ENCODE peak calls at places on chromosomes 6 and 20, in four cellular contexts. W, N, T and G are unnamed samples. For H3K4me1, the result is how much of the 10 kb centered on the place peaks cover.

GRCh38 chr6:131917763-131918649 is 33.2 kb downstream of the CCN2 start:
- DNase-seq in T (no peak), N (no peak), W (no peak), G (no peak)

GRCh38 chr6:13005994-13006393 is 289.4 kb downstream of the PHACTR1 start:
- DNase-seq in N (no peak), W (no peak), T (no peak), G (no peak)

GRCh38 chr6:16918586-16918985 is 157.3 kb upstream of the ATXN1 start:
- DNase-seq in T (no peak), N (no peak), W (no peak), G (no peak)

GRCh38 chr6:169849396-169849795 is 98.0 kb downstream of the ERMARD start:
- DNase-seq in N (no peak), T (no peak), W (no peak), G (no peak)

GRCh38 chr6:4129446-4129845 is 5.9 kb downstream of the ECI2 start:
- DNase-seq in W (peak), N (no peak), T (no peak), G (no peak)

GRCh38 chr6:148203970-148204369 is 138.7 kb upstream of the SASH1 start:
- DNase-seq in W (peak), N (peak), T (no peak), G (peak)

GRCh38 chr6:27250955-27251671 is 3.6 kb downstream of the PRSS16 start:
- DNase-seq in T (peak), N (no peak), W (peak), G (peak)

GRCh38 chr6:3621411-3621810 is 130.1 kb downstream of the PXDC1 start:
- DNase-seq in W (no peak), N (no peak), T (no peak), G (no peak)

GRCh38 chr6:5290500-5290899 is 29.2 kb downstream of the FARS2 start:
- DNase-seq in T (no peak), N (no peak), W (no peak), G (no peak)

GRCh38 chr6:35955071-35955470 is 34.2 kb upstream of the SRPK1 start:
- DNase-seq in N (no peak), T (no peak), W (peak), G (no peak)

GRCh38 chr6:151389640-151390275 is 1.6 kb downstream of the ZBTB2 start:
- DNase-seq in N (peak), W (peak), T (no peak), G (peak)

GRCh38 chr6:42316390-42316970 is 98.8 kb upstream of the MRPS10 start:
- DNase-seq in W (peak), N (no peak), T (no peak), G (peak)

GRCh38 chr6:142857609-142858195 is 87.3 kb downstream of the HIVEP2 start:
- DNase-seq in T (no peak), W (no peak), N (peak), G (no peak)

GRCh38 chr6:7624781-7625710 is 35.0 kb downstream of the SNRNP48 start:
- DNase-seq in N (no peak), W (no peak), T (peak), G (no peak)

GRCh38 chr20:1644101-1644962 is 13.2 kb downstream of the SIRPG start:
- DNase-seq in T (no peak), N (no peak), W (no peak), G (no peak)

GRCh38 chr20:59428441-59429205 is 128.2 kb downstream of the EDN3 start:
- DNase-seq in T (no peak), N (no peak), W (no peak), G (peak)

GRCh38 chr6:111812080-111813038 is 60.9 kb downstream of the FYN start:
- DNase-seq in N (no peak), W (peak), T (no peak), G (no peak)

GRCh38 chr6:45388328-45388727 is 10.6 kb upstream of the SUPT3H start:
- DNase-seq in N (no peak), T (no peak), W (peak), G (no peak)

GRCh38 chr6:82076855-82077254 is 170.7 kb downstream of the IBTK start:
- DNase-seq in W (no peak), N (no peak), T (no peak), G (no peak)

GRCh38 chr6:55678330-55679224 is 99.6 kb upstream of the HMGCLL1 start:
- DNase-seq in W (no peak), N (no peak), T (no peak), G (no peak)

GRCh38 chr20:2708073-2708415 is 15.5 kb downstream of the EBF4 start:
- DNase-seq in T (no peak), N (no peak), W (no peak), G (no peak)

GRCh38 chr6:125867483-125867935 is 76.7 kb downstream of the NCOA7 start:
- DNase-seq in T (no peak), W (peak), N (no peak), G (no peak)

GRCh38 chr6:15901141-15902115 is 227.5 kb upstream of the MYLIP start:
- DNase-seq in W (no peak), N (no peak), T (no peak), G (peak)

GRCh38 chr20:607476-607875 is 2.6 kb downstream of the TCF15 start:
- DNase-seq in W (no peak), T (no peak), N (no peak), G (no peak)

GRCh38 chr20:41143354-41143753 is 6.0 kb downstream of the PLCG1 start:
- DNase-seq in W (no peak), N (no peak), T (no peak), G (no peak)

GRCh38 chr20:31260326-31260932 is 3.0 kb downstream of the DEFB115 start:
- DNase-seq in T (no peak), W (no peak), N (peak), G (peak)

GRCh38 chr20:13819885-13820645 is 35.2 kb downstream of the NDUFAF5 start:
- DNase-seq in N (peak), T (peak), W (peak), G (peak)

GRCh38 chr6:138545621-138545980 is 46.3 kb upstream of the NHSL1 start:
- DNase-seq in N (no peak), T (peak), W (peak), G (no peak)

GRCh38 chr20:15236812-15237211 is 899.4 kb upstream of the FLRT3 start:
- DNase-seq in W (peak), N (peak), T (peak), G (peak)

GRCh38 chr6:132070356-132070755 is 119.2 kb upstream of the CCN2 start:
- DNase-seq in N (no peak), W (no peak), T (no peak), G (no peak)

GRCh38 chr20:36219671-36220220 is 16.5 kb upstream of the AAR2 start:
- DNase-seq in W (no peak), N (no peak), T (no peak), G (no peak)

GRCh38 chr6:89589297-89590074 is 49.1 kb downstream of the LYRM2 start:
- DNase-seq in W (no peak), N (no peak), T (no peak), G (no peak)

GRCh38 chr20:34058831-34059230 is 53.2 kb downstream of the EIF2S2 start:
- DNase-seq in W (no peak), T (no peak), N (peak), G (peak)

GRCh38 chr20:11921326-11921725 is 3.6 kb downstream of the BTBD3 start:
- DNase-seq in T (no peak), N (no peak), W (no peak), G (no peak)

GRCh38 chr6:152981989-152982767 is 663 bp downstream of the FBXO5 start:
- DNase-seq in T (no peak), N (peak), W (no peak), G (peak)

GRCh38 chr20:59007758-59008511 is 881 bp upstream of the CTSZ start:
- DNase-seq in N (no peak), W (no peak), T (no peak), G (peak)

GRCh38 chr6:11113038-11113437 is 1.5 kb upstream of the ERVFRD-1 start:
- DNase-seq in N (no peak), T (no peak), W (no peak), G (no peak)
- H3K4me1 ChIP-seq in N (under half), T (under half), W (under half), G (under half)

GRCh38 chr6:155185544-155185943 is 78.3 kb upstream of the CLDN20 start:
- DNase-seq in N (no peak), W (peak), T (peak), G (no peak)
- H3K4me2 ChIP-seq in N (no peak), W (no peak), T (no peak), G (no peak)

DNA sequence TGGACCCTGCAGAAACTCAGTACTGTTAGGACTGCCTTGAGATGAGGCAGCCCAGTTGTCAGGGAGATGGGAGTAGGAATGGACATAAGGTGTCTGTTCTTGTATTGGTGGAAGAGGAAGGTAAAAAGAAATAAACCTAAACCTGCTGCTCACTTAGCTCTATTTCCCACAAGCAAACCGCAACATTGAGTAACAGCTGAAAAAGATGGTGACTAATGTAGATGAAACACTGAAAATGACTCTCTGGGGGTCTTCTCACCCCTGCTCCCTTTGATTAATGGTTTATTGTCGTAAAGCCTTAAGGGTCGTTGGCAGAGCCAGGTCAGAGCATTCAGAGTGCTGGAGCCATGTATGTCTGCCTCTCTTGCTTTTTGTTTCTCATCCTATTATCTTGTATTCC is 87.5 kb downstream of the FOXO3 start:
- DNase-seq in T (no peak), N (no peak), W (peak), G (no peak)
- H3K4me1 ChIP-seq in T (under half), N (under half), W (under half), G (under half)

GRCh38 chr20:33054791-33055190 is 1.1 kb downstream of the BPIFB3 start:
- DNase-seq in W (no peak), N (no peak), T (no peak), G (no peak)

GRCh38 chr20:33046412-33046811 is 7.3 kb upstream of the BPIFB3 start:
- DNase-seq in W (no peak), T (no peak), N (no peak), G (no peak)

GRCh38 chr20:33054381-33054780 is 678 bp downstream of the BPIFB3 start:
- DNase-seq in N (no peak), W (no peak), T (no peak), G (no peak)

GRCh38 chr20:33053291-33054106 is at the start of gene BPIFB3:
- DNase-seq in W (no peak), T (no peak), N (no peak), G (no peak)

GRCh38 chr20:33051333-33051732 is 2.4 kb upstream of the BPIFB3 start:
- DNase-seq in N (no peak), T (no peak), W (no peak), G (no peak)
- H3K4me2 ChIP-seq in N (no peak), T (no peak), W (no peak), G (no peak)

GRCh38 chr6:118678866-118679265 is 27.5 kb upstream of the CEP85L start:
- DNase-seq in W (peak), N (no peak), T (no peak), G (no peak)

GRCh38 chr6:118675225-118675624 is 23.8 kb upstream of the CEP85L start:
- DNase-seq in T (no peak), W (no peak), N (no peak), G (no peak)

GRCh38 chr6:118680452-118681095 is 29.2 kb upstream of the CEP85L start:
- DNase-seq in W (no peak), N (no peak), T (no peak), G (no peak)

GRCh38 chr6:118677193-118677592 is 25.8 kb upstream of the CEP85L start:
- DNase-seq in W (no peak), T (peak), N (no peak), G (no peak)

GRCh38 chr6:118679293-118679692 is 27.9 kb upstream of the CEP85L start:
- DNase-seq in N (no peak), T (no peak), W (peak), G (no peak)
- H3K4me1 ChIP-seq in N (under half), T (under half), W (under half), G (under half)

GRCh38 chr6:118712955-118713354 is 61.6 kb upstream of the CEP85L start:
- DNase-seq in W (peak), N (no peak), T (no peak), G (no peak)
- H3K4me2 ChIP-seq in W (no peak), N (no peak), T (no peak), G (no peak)

GRCh38 chr6:128517124-128517523 is 3.3 kb downstream of the PTPRK start:
- DNase-seq in T (no peak), N (no peak), W (no peak), G (no peak)
- H3K4me1 ChIP-seq in T (under half), N (under half), W (under half), G (under half)